ENCODE peak calls at places on chromosomes 4 and X, in five cellular contexts. L is CD4-positive, alpha-beta T cell; O is Calu3; S is ovary; Q is mesothelial cell of epicardium. Z is an unnamed sample.

GRCh38 chr4:150140774-150141400 is 62.6 kb downstream of the DCLK2 start:
- DNase-seq in Q (no peak), S (no peak), O (no peak), L (no peak), Z (no peak)

GRCh38 chr4:42341518-42342026 is 55.7 kb upstream of the SHISA3 start:
- DNase-seq in Q (no peak), S (no peak), L (no peak), O (no peak), Z (no peak)

GRCh38 chr4:147546341-147546740 is 65.4 kb downstream of the EDNRA start:
- DNase-seq in Q (no peak), S (no peak), O (no peak), L (no peak), Z (no peak)

GRCh38 chr4:89324671-89325070 is 17.1 kb upstream of the GPRIN3 start:
- DNase-seq in Q (no peak), S (no peak), O (no peak), L (no peak), Z (peak; percentile 32)

GRCh38 chrX:12896935-12897334 is 9.5 kb upstream of the TLR8 start:
- DNase-seq in O (no peak), S (no peak), Q (no peak), L (no peak), Z (no peak)

GRCh38 chr4:14289708-14290107 is 662.2 kb upstream of the BOD1L1 start:
- DNase-seq in Q (no peak), S (no peak), O (no peak), L (no peak), Z (no peak)

GRCh38 chrX:110320588-110320987 is 2.7 kb upstream of the AMMECR1 start:
- DNase-seq in S (no peak), O (no peak), L (no peak), Q (no peak), Z (no peak)

GRCh38 chr4:48944659-48945290 is 38.2 kb upstream of the OCIAD2 start:
- DNase-seq in Q (no peak), O (peak; percentile 48), S (no peak), L (peak; percentile 19), Z (peak; percentile 73)

GRCh38 chr4:88745175-88745574 is 47.5 kb upstream of the NAP1L5 start:
- DNase-seq in L (no peak), S (no peak), O (no peak), Q (no peak), Z (no peak)

GRCh38 chrX:2485460-2485753 is 15.4 kb downstream of the DHRSX start:
- DNase-seq in Q (no peak), L (no peak), S (no peak), O (no peak), Z (no peak)

GRCh38 chr4:23373269-23373668 is 516.6 kb downstream of the PPARGC1A start:
- DNase-seq in Q (no peak), L (no peak), O (peak; percentile 79), S (no peak), Z (peak; percentile 36)

GRCh38 chrX:129732857-129733256 is 5.9 kb upstream of the XPNPEP2 start:
- DNase-seq in S (no peak), O (no peak), L (no peak), Q (no peak), Z (no peak)

GRCh38 chr4:178611062-178611461 is 1168.8 kb upstream of the AGA start:
- DNase-seq in L (no peak), S (no peak), O (no peak), Q (no peak), Z (no peak)

GRCh38 chrX:57985951-57986350 is 75.7 kb upstream of the ZXDA start:
- DNase-seq in L (no peak), Q (no peak), O (no peak), S (no peak), Z (no peak)

GRCh38 chr4:55125763-55126541 is 557 bp upstream of the KDR start:
- DNase-seq in S (no peak), O (no peak), Q (no peak), L (no peak), Z (no peak)

GRCh38 chr4:3461515-3462291 is 1.4 kb upstream of the DOK7 start:
- DNase-seq in L (no peak), Q (peak; percentile 73), O (peak; percentile 79), S (no peak), Z (no peak)

GRCh38 chr4:57044279-57044678 is 65.6 kb downstream of the POLR2B start:
- DNase-seq in O (no peak), S (no peak), Q (no peak), L (no peak), Z (no peak)

GRCh38 chrX:130091976-130092522 is 18.2 kb downstream of the ELF4 start:
- DNase-seq in L (peak; percentile 76), O (no peak), Q (no peak), S (no peak), Z (peak; percentile 93)

GRCh38 chr4:132866616-132867015 is 282.5 kb upstream of the PCDH10 start:
- DNase-seq in S (no peak), O (no peak), L (no peak), Q (no peak), Z (no peak)

GRCh38 chrX:29478336-29479069 is 736.9 kb upstream of the MAGEB2 start:
- DNase-seq in O (peak; percentile 27), L (no peak), Q (no peak), S (no peak), Z (no peak)

GRCh38 chr4:111821342-111821741 is 323.9 kb upstream of the FAM241A start:
- DNase-seq in L (no peak), O (no peak), S (no peak), Q (no peak), Z (no peak)

GRCh38 chrX:118373538-118373937 is 27.6 kb downstream of the WDR44 start:
- DNase-seq in S (no peak), L (no peak), O (no peak), Q (no peak), Z (no peak)

DNA sequence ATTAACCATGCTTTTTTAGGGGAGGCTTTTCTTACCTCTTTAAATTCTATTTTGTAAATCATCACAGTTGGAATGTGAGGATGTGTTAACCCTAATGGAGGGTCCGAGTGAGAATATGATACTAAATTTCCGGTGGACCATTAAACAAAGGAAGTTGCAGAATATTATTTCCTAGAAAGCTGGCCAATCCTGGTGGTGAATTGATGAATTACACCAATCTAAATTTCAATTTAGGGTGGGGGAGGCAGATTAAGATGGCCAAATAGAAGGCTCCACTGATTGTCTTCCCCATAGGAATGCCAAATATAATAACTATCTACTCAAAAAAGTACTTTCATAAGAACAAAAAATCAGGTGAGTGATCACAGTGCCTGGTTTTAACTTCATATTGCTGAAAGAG is 1045.6 kb downstream of the GLUD2 start:
- DNase-seq in O (no peak), S (no peak), Q (no peak), L (no peak), Z (no peak)
- TF ChIP-seq CTCF in O (no peak), S (no peak), Q (peak; percentile 85), L (no peak), Z (no peak)

GRCh38 chr4:123787710-123788109 is 391.1 kb downstream of the SPRY1 start:
- DNase-seq in S (no peak), L (no peak), Q (no peak), O (no peak), Z (no peak)
- TF ChIP-seq CTCF in S (no peak), L (no peak), Q (no peak), O (no peak), Z (no peak)

DNA sequence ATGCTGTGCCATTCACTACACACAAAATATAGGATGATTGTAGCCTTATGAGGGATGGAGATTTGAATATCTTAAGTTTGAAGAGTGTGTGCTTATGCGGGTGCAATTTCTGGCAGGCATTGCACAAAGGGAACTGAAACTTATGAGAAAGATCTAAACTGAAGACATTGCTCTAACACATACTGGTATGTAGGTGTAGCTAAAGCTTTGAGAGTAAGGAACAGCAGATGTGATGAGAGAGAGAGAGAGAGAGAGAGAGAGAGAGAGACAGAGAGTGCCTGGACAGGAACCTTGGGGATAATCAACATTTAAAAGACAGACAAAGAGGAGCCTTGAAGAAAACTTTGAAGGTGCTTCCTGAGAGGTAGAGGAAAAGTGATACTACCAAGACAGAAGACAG is 379.7 kb downstream of the SPRY1 start:
- DNase-seq in Q (no peak), O (no peak), L (no peak), S (no peak), Z (no peak)
- TF ChIP-seq CTCF in Q (no peak), O (no peak), L (no peak), S (no peak), Z (no peak)

GRCh38 chr4:1656132-1656531 is 28.0 kb downstream of the FAM53A start:
- DNase-seq in O (no peak), S (no peak), Q (no peak), L (no peak), Z (no peak)

GRCh38 chr4:1658146-1658545 is 26.0 kb downstream of the FAM53A start:
- DNase-seq in Q (no peak), L (no peak), O (no peak), S (no peak), Z (no peak)

GRCh38 chr4:1655676-1656075 is 28.4 kb downstream of the FAM53A start:
- DNase-seq in L (no peak), O (no peak), S (no peak), Q (no peak), Z (no peak)

GRCh38 chr4:1658581-1658980 is 25.5 kb downstream of the FAM53A start:
- DNase-seq in S (no peak), L (no peak), O (no peak), Q (no peak), Z (no peak)

DNA sequence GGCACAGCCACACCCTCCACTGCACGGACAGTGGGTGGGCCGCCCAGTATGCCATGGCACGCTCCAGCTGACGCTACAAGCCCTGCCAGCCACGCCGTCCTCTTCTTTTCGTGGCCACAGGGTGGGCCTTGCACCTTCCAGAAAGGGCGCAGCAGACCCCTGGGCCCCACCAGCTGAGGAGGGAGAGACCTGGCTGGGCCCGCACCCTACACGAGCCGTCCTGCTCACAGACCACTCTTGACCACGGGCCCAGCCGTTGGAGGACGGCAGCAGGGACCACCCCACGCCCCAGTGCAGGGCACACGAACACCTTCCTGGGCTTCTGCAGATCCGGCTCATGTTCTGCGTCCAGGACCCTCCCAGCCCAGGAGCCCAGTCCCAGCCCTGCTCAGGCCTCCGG is 27.1 kb downstream of the FAM53A start:
- DNase-seq in O (no peak), S (no peak), Q (no peak), L (no peak), Z (no peak)
- TF ChIP-seq CTCF in O (no peak), S (no peak), Q (no peak), L (no peak), Z (no peak)

DNA sequence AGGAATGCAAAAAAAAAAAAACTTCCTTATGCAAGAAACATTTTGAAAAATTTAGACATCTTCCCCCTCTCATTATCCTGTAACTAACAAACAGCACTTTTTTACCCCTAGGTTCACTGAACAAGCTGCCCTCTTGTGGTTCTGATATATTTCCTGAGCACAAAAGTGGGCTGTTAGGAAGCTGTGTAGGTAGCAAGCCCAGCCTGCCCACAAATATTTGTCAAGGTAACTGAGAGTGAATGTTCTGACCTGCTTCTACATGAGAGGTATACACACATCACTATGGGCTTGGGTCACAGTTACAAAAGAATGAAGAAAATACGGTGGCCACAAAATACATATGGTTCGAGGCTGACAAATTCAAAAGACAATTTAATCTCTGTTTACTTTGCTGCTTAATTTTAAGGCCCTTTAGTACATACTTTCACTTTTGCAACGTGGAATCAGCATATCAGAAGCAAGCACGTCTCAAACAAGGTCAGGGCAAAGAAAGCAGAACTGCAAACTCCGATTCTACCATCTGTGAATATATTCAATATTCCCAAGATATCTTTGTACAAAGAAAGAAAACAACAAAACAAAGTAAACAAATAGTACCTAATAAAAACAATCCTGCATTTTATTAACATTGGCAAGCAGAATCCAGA is 78.6 kb downstream of the RBM47 start:
- DNase-seq in O (peak; percentile 17), Q (no peak), S (no peak), L (peak; percentile 1), Z (peak; percentile 32)
- TF ChIP-seq CTCF in O (no peak), Q (no peak), S (peak; percentile 5), L (peak; percentile 33), Z (peak; percentile 34)